ENCODE peak calls at places on chromosomes 11 and 22, in seven cellular contexts. One of them, this sample, is unnamed.

GRCh38 chr11:131888230-131888826 is 517.9 kb downstream of the NTM start:
- DNase-seq in NCI-H1105 treated with DMSO at 0.1 percent for 48 hours: no peak
- DNase-seq in HEK293T: no peak
- DNase-seq in DMS79: no peak
- DNase-seq in kidney: no peak
- DNase-seq in ACHN: peak
- DNase-seq in memory B cell: no peak
- DNase-seq in this sample: peak

GRCh38 chr22:42299586-42300285 is 29.3 kb upstream of the TCF20 start:
- DNase-seq in memory B cell: no peak
- DNase-seq in NCI-H1105 treated with DMSO at 0.1 percent for 48 hours: no peak
- DNase-seq in HEK293T: no peak
- DNase-seq in DMS79: no peak
- DNase-seq in ACHN: no peak
- DNase-seq in kidney: no peak
- DNase-seq in this sample: peak

GRCh38 chr11:84780689-84781293 is 846.4 kb downstream of the DLG2 start:
- DNase-seq in ACHN: peak
- DNase-seq in kidney: no peak
- DNase-seq in memory B cell: no peak
- DNase-seq in NCI-H1105 treated with DMSO at 0.1 percent for 48 hours: peak
- DNase-seq in HEK293T: peak
- DNase-seq in DMS79: no peak
- DNase-seq in this sample: no peak

GRCh38 chr11:215581-216037 is 8.1 kb downstream of the RIC8A start:
- DNase-seq in memory B cell: no peak
- DNase-seq in NCI-H1105 treated with DMSO at 0.1 percent for 48 hours: no peak
- DNase-seq in kidney: peak
- DNase-seq in ACHN: no peak
- DNase-seq in DMS79: no peak
- DNase-seq in HEK293T: no peak
- DNase-seq in this sample: no peak

GRCh38 chr22:37749831-37750595 is 53.2 kb downstream of the TRIOBP start:
- DNase-seq in memory B cell: no peak
- DNase-seq in kidney: no peak
- DNase-seq in NCI-H1105 treated with DMSO at 0.1 percent for 48 hours: no peak
- DNase-seq in HEK293T: no peak
- DNase-seq in ACHN: no peak
- DNase-seq in DMS79: no peak
- DNase-seq in this sample: no peak

GRCh38 chr11:2929511-2929879 is 275 bp upstream of the PHLDA2 start:
- DNase-seq in HEK293T: no peak
- DNase-seq in NCI-H1105 treated with DMSO at 0.1 percent for 48 hours: no peak
- DNase-seq in memory B cell: no peak
- DNase-seq in DMS79: no peak
- DNase-seq in kidney: peak
- DNase-seq in ACHN: peak
- DNase-seq in this sample: no peak

GRCh38 chr22:32836286-32836859 is 34.9 kb downstream of the TIMP3 start:
- DNase-seq in HEK293T: peak
- DNase-seq in ACHN: peak
- DNase-seq in kidney: no peak
- DNase-seq in memory B cell: no peak
- DNase-seq in NCI-H1105 treated with DMSO at 0.1 percent for 48 hours: peak
- DNase-seq in DMS79: no peak
- DNase-seq in this sample: no peak

GRCh38 chr11:59079089-59079488 is 7.0 kb upstream of the GLYATL1B start:
- DNase-seq in memory B cell: no peak
- DNase-seq in ACHN: no peak
- DNase-seq in HEK293T: no peak
- DNase-seq in kidney: no peak
- DNase-seq in DMS79: no peak
- DNase-seq in NCI-H1105 treated with DMSO at 0.1 percent for 48 hours: no peak
- DNase-seq in this sample: no peak

GRCh38 chr11:76654310-76654851 is 16.2 kb downstream of the LRRC32 start:
- DNase-seq in ACHN: no peak
- DNase-seq in NCI-H1105 treated with DMSO at 0.1 percent for 48 hours: no peak
- DNase-seq in DMS79: no peak
- DNase-seq in HEK293T: no peak
- DNase-seq in kidney: peak
- DNase-seq in memory B cell: no peak
- DNase-seq in this sample: no peak

GRCh38 chr22:23212061-23213030 is 32.0 kb downstream of the BCR start:
- DNase-seq in HEK293T: no peak
- DNase-seq in NCI-H1105 treated with DMSO at 0.1 percent for 48 hours: peak
- DNase-seq in memory B cell: no peak
- DNase-seq in ACHN: no peak
- DNase-seq in kidney: peak
- DNase-seq in DMS79: peak
- DNase-seq in this sample: no peak

GRCh38 chr22:42683599-42684283 is 34.5 kb upstream of the CYB5R3 start:
- DNase-seq in kidney: peak
- DNase-seq in memory B cell: no peak
- DNase-seq in ACHN: no peak
- DNase-seq in NCI-H1105 treated with DMSO at 0.1 percent for 48 hours: no peak
- DNase-seq in DMS79: no peak
- DNase-seq in HEK293T: no peak
- DNase-seq in this sample: peak

GRCh38 chr11:30424851-30425250 is 101.9 kb downstream of the ARL14EP start:
- DNase-seq in DMS79: no peak
- DNase-seq in HEK293T: no peak
- DNase-seq in kidney: no peak
- DNase-seq in NCI-H1105 treated with DMSO at 0.1 percent for 48 hours: no peak
- DNase-seq in ACHN: no peak
- DNase-seq in memory B cell: no peak
- DNase-seq in this sample: no peak

GRCh38 chr11:96333076-96333744 is 9.8 kb downstream of the MAML2 start:
- DNase-seq in kidney: no peak
- DNase-seq in memory B cell: no peak
- DNase-seq in ACHN: no peak
- DNase-seq in DMS79: no peak
- DNase-seq in NCI-H1105 treated with DMSO at 0.1 percent for 48 hours: no peak
- DNase-seq in HEK293T: no peak
- DNase-seq in this sample: no peak

GRCh38 chr11:25771605-25772004 is 560.3 kb upstream of the ANO3 start:
- DNase-seq in NCI-H1105 treated with DMSO at 0.1 percent for 48 hours: no peak
- DNase-seq in HEK293T: no peak
- DNase-seq in kidney: no peak
- DNase-seq in ACHN: no peak
- DNase-seq in memory B cell: no peak
- DNase-seq in DMS79: no peak
- DNase-seq in this sample: no peak

GRCh38 chr11:110432713-110433392 is 3.1 kb downstream of the FDX1 start:
- DNase-seq in DMS79: no peak
- DNase-seq in kidney: no peak
- DNase-seq in HEK293T: no peak
- DNase-seq in NCI-H1105 treated with DMSO at 0.1 percent for 48 hours: no peak
- DNase-seq in memory B cell: no peak
- DNase-seq in ACHN: no peak
- DNase-seq in this sample: no peak

GRCh38 chr11:3152471-3153110 is 12.5 kb downstream of the OSBPL5 start:
- DNase-seq in ACHN: no peak
- DNase-seq in DMS79: no peak
- DNase-seq in kidney: peak
- DNase-seq in memory B cell: no peak
- DNase-seq in HEK293T: no peak
- DNase-seq in NCI-H1105 treated with DMSO at 0.1 percent for 48 hours: no peak
- DNase-seq in this sample: no peak

GRCh38 chr22:48367731-48368130 is 1459.9 kb downstream of the BRD1 start:
- DNase-seq in DMS79: no peak
- DNase-seq in memory B cell: no peak
- DNase-seq in ACHN: no peak
- DNase-seq in HEK293T: no peak
- DNase-seq in kidney: no peak
- DNase-seq in NCI-H1105 treated with DMSO at 0.1 percent for 48 hours: no peak
- DNase-seq in this sample: no peak

This sample was measured in retina.